ENCODE peak calls at places on chromosomes 6 and 20, in nine cellular contexts. One of them, this sample, is unnamed.

GRCh38 chr6:157064502-157064901 is 258.8 kb downstream of the TMEM242 start:
- DNase-seq in upper lobe of left lung: peak; percentile 10
- DNase-seq in lower lobe of right lung: no peak
- DNase-seq in heart right ventricle: no peak
- DNase-seq in adrenal gland: no peak
- DNase-seq in left ventricle myocardium inferior: no peak
- DNase-seq in uterus: no peak
- DNase-seq in epithelial cell of proximal tubule: no peak
- DNase-seq in fibroblast of lung: no peak
- DNase-seq in this sample: no peak

GRCh38 chr20:62938105-62938888 is at the start of gene GID8:
- DNase-seq in lower lobe of right lung: peak; percentile 71
- DNase-seq in left ventricle myocardium inferior: peak; percentile 56
- DNase-seq in adrenal gland: peak; percentile 63
- DNase-seq in heart right ventricle: peak; percentile 35
- DNase-seq in epithelial cell of proximal tubule: no peak
- DNase-seq in fibroblast of lung: peak; percentile 49
- DNase-seq in upper lobe of left lung: peak; percentile 85
- DNase-seq in uterus: no peak
- DNase-seq in this sample: peak; percentile 32

GRCh38 chr6:35594503-35595186 is 81.9 kb upstream of the TULP1 start:
- DNase-seq in adrenal gland: no peak
- DNase-seq in left ventricle myocardium inferior: no peak
- DNase-seq in upper lobe of left lung: no peak
- DNase-seq in heart right ventricle: no peak
- DNase-seq in uterus: no peak
- DNase-seq in lower lobe of right lung: no peak
- DNase-seq in fibroblast of lung: no peak
- DNase-seq in epithelial cell of proximal tubule: no peak
- DNase-seq in this sample: no peak

GRCh38 chr6:113352029-113352801 is 504.9 kb upstream of the MARCKS start:
- DNase-seq in heart right ventricle: no peak
- DNase-seq in uterus: no peak
- DNase-seq in upper lobe of left lung: no peak
- DNase-seq in left ventricle myocardium inferior: no peak
- DNase-seq in epithelial cell of proximal tubule: peak; percentile 42
- DNase-seq in lower lobe of right lung: no peak
- DNase-seq in fibroblast of lung: peak; percentile 94
- DNase-seq in adrenal gland: peak; percentile 15
- DNase-seq in this sample: peak; percentile 72

GRCh38 chr6:78089551-78089950 is 436.7 kb downstream of the MEI4 start:
- DNase-seq in epithelial cell of proximal tubule: no peak
- DNase-seq in fibroblast of lung: peak; percentile 29
- DNase-seq in left ventricle myocardium inferior: no peak
- DNase-seq in heart right ventricle: no peak
- DNase-seq in lower lobe of right lung: no peak
- DNase-seq in adrenal gland: no peak
- DNase-seq in upper lobe of left lung: no peak
- DNase-seq in uterus: no peak
- DNase-seq in this sample: no peak

GRCh38 chr6:26223677-26224546 is 136.7 kb downstream of the HFE start:
- DNase-seq in uterus: peak; percentile 56
- DNase-seq in fibroblast of lung: peak; percentile 98
- DNase-seq in heart right ventricle: peak; percentile 72
- DNase-seq in epithelial cell of proximal tubule: peak; percentile 97
- DNase-seq in upper lobe of left lung: no peak
- DNase-seq in adrenal gland: peak; percentile 84
- DNase-seq in left ventricle myocardium inferior: peak; percentile 50
- DNase-seq in lower lobe of right lung: peak; percentile 70
- DNase-seq in this sample: peak; percentile 84

GRCh38 chr6:89458720-89459119 is 25.8 kb downstream of the ANKRD6 start:
- DNase-seq in left ventricle myocardium inferior: no peak
- DNase-seq in adrenal gland: no peak
- DNase-seq in uterus: no peak
- DNase-seq in upper lobe of left lung: no peak
- DNase-seq in lower lobe of right lung: no peak
- DNase-seq in fibroblast of lung: no peak
- DNase-seq in heart right ventricle: no peak
- DNase-seq in epithelial cell of proximal tubule: no peak
- DNase-seq in this sample: no peak

GRCh38 chr6:29376003-29376402 is 912 bp upstream of the OR12D3 start:
- DNase-seq in upper lobe of left lung: no peak
- DNase-seq in adrenal gland: no peak
- DNase-seq in fibroblast of lung: no peak
- DNase-seq in heart right ventricle: no peak
- DNase-seq in left ventricle myocardium inferior: no peak
- DNase-seq in epithelial cell of proximal tubule: no peak
- DNase-seq in uterus: no peak
- DNase-seq in lower lobe of right lung: no peak
- DNase-seq in this sample: peak; percentile 1

GRCh38 chr6:95266537-95267258 is 310.6 kb upstream of the MANEA start:
- DNase-seq in heart right ventricle: no peak
- DNase-seq in upper lobe of left lung: no peak
- DNase-seq in left ventricle myocardium inferior: no peak
- DNase-seq in adrenal gland: no peak
- DNase-seq in fibroblast of lung: peak; percentile 11
- DNase-seq in epithelial cell of proximal tubule: no peak
- DNase-seq in uterus: no peak
- DNase-seq in lower lobe of right lung: no peak
- DNase-seq in this sample: peak; percentile 4

GRCh38 chr6:501891-502601 is 110.5 kb downstream of the IRF4 start:
- DNase-seq in upper lobe of left lung: peak; percentile 72
- DNase-seq in fibroblast of lung: no peak
- DNase-seq in adrenal gland: no peak
- DNase-seq in lower lobe of right lung: no peak
- DNase-seq in epithelial cell of proximal tubule: no peak
- DNase-seq in left ventricle myocardium inferior: no peak
- DNase-seq in uterus: no peak
- DNase-seq in heart right ventricle: no peak
- DNase-seq in this sample: peak; percentile 4

GRCh38 chr20:51034461-51034860 is 11.6 kb upstream of the KCNG1 start:
- DNase-seq in epithelial cell of proximal tubule: no peak
- DNase-seq in lower lobe of right lung: no peak
- DNase-seq in adrenal gland: no peak
- DNase-seq in fibroblast of lung: no peak
- DNase-seq in uterus: no peak
- DNase-seq in heart right ventricle: no peak
- DNase-seq in left ventricle myocardium inferior: no peak
- DNase-seq in upper lobe of left lung: no peak
- DNase-seq in this sample: peak; percentile 43

GRCh38 chr6:112457891-112458290 is 110.8 kb downstream of the RFPL4B start:
- DNase-seq in upper lobe of left lung: no peak
- DNase-seq in epithelial cell of proximal tubule: no peak
- DNase-seq in uterus: no peak
- DNase-seq in adrenal gland: no peak
- DNase-seq in lower lobe of right lung: no peak
- DNase-seq in left ventricle myocardium inferior: no peak
- DNase-seq in heart right ventricle: no peak
- DNase-seq in fibroblast of lung: peak; percentile 17
- DNase-seq in this sample: no peak

GRCh38 chr6:163170294-163170883 is 244.1 kb upstream of the QKI start:
- DNase-seq in left ventricle myocardium inferior: no peak
- DNase-seq in lower lobe of right lung: no peak
- DNase-seq in heart right ventricle: no peak
- DNase-seq in upper lobe of left lung: no peak
- DNase-seq in adrenal gland: no peak
- DNase-seq in fibroblast of lung: no peak
- DNase-seq in uterus: no peak
- DNase-seq in epithelial cell of proximal tubule: no peak
- DNase-seq in this sample: no peak

GRCh38 chr20:4916991-4917881 is 84.1 kb downstream of the SLC23A2 start:
- DNase-seq in lower lobe of right lung: peak; percentile 56
- DNase-seq in fibroblast of lung: peak; percentile 72
- DNase-seq in epithelial cell of proximal tubule: no peak
- DNase-seq in uterus: no peak
- DNase-seq in left ventricle myocardium inferior: no peak
- DNase-seq in adrenal gland: peak; percentile 62
- DNase-seq in heart right ventricle: no peak
- DNase-seq in upper lobe of left lung: no peak
- DNase-seq in this sample: no peak

GRCh38 chr6:100553243-100553642 is 88.5 kb upstream of the SIM1 start:
- DNase-seq in fibroblast of lung: no peak
- DNase-seq in upper lobe of left lung: no peak
- DNase-seq in lower lobe of right lung: no peak
- DNase-seq in uterus: no peak
- DNase-seq in adrenal gland: no peak
- DNase-seq in epithelial cell of proximal tubule: no peak
- DNase-seq in heart right ventricle: no peak
- DNase-seq in left ventricle myocardium inferior: no peak
- DNase-seq in this sample: no peak

GRCh38 chr6:148329568-148330299 is 12.9 kb upstream of the SASH1 start:
- DNase-seq in left ventricle myocardium inferior: no peak
- DNase-seq in upper lobe of left lung: no peak
- DNase-seq in uterus: no peak
- DNase-seq in epithelial cell of proximal tubule: peak; percentile 45
- DNase-seq in lower lobe of right lung: no peak
- DNase-seq in heart right ventricle: no peak
- DNase-seq in fibroblast of lung: peak; percentile 97
- DNase-seq in adrenal gland: no peak
- DNase-seq in this sample: peak; percentile 95

GRCh38 chr6:164085552-164086325 is 671.2 kb downstream of the QKI start:
- DNase-seq in heart right ventricle: peak; percentile 85
- DNase-seq in left ventricle myocardium inferior: peak; percentile 87
- DNase-seq in lower lobe of right lung: no peak
- DNase-seq in fibroblast of lung: peak; percentile 98
- DNase-seq in upper lobe of left lung: peak; percentile 59
- DNase-seq in epithelial cell of proximal tubule: no peak
- DNase-seq in uterus: peak; percentile 32
- DNase-seq in adrenal gland: no peak
- DNase-seq in this sample: peak; percentile 82

GRCh38 chr6:84691978-84692623 is 72.3 kb downstream of the TBX18 start:
- DNase-seq in adrenal gland: no peak
- DNase-seq in lower lobe of right lung: no peak
- DNase-seq in upper lobe of left lung: no peak
- DNase-seq in heart right ventricle: no peak
- DNase-seq in left ventricle myocardium inferior: no peak
- DNase-seq in fibroblast of lung: no peak
- DNase-seq in uterus: no peak
- DNase-seq in epithelial cell of proximal tubule: no peak
- DNase-seq in this sample: no peak

DNA sequence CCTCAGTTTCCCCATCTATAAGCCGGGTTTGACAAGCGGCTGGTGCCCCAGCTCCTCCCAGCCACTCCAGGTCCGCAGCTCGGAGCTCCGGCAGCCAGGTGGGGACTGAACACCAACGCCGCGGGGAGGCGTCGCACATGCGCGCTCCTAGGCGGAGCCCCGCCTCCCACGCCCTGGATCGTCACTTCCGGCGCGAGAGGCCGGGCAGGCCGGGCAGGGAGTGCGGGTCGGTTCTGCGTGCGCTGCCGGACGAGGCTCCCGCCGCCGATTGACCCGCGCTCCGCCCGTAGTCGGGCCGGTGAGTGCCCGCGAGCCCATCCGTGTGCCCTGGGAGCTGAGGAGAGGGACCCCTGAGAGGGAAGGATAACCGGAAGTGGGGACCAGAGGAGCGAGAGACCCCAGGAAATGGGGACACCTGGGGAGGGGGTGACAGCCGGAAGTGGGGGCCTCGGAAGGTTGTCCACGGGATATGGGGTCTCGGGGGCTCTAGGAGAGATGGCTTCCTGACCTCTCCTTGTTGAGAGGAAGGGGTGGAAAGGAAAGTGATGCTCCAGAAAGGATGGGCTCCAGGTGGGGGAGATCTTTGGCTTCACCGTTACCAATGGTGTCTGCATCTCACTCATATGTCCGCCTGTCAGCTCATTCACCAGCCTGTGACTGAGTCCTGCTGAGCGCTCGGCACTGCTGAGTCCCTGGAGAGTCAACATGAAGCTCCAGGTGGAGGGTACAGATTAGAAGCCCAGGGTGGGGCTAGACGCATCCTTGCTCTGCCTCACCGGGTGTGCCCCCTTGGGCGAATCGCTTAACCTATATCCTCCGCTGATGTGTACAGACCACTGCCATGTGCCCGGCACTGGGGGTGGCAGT is at the start of gene TTPAL:
- DNase-seq in heart right ventricle: peak; percentile 85
- DNase-seq in epithelial cell of proximal tubule: no peak
- DNase-seq in left ventricle myocardium inferior: peak; percentile 88
- DNase-seq in lower lobe of right lung: peak; percentile 94
- DNase-seq in uterus: peak; percentile 91
- DNase-seq in upper lobe of left lung: peak; percentile 98
- DNase-seq in fibroblast of lung: peak; percentile 80
- DNase-seq in adrenal gland: peak; percentile 88
- DNase-seq in this sample: peak; percentile 84
- TF ChIP-seq CTCF in heart right ventricle: peak; percentile 42
- TF ChIP-seq CTCF in epithelial cell of proximal tubule: peak; percentile 42
- TF ChIP-seq CTCF in left ventricle myocardium inferior: peak; percentile 55
- TF ChIP-seq CTCF in lower lobe of right lung: peak; percentile 39
- TF ChIP-seq CTCF in uterus: peak; percentile 62
- TF ChIP-seq CTCF in upper lobe of left lung: no peak
- TF ChIP-seq CTCF in fibroblast of lung: no peak
- TF ChIP-seq CTCF in adrenal gland: no peak
- TF ChIP-seq CTCF in this sample: peak; percentile 21

GRCh38 chr6:45741437-45742166 is 274.1 kb downstream of the CLIC5 start:
- DNase-seq in left ventricle myocardium inferior: no peak
- DNase-seq in lower lobe of right lung: no peak
- DNase-seq in heart right ventricle: no peak
- DNase-seq in epithelial cell of proximal tubule: no peak
- DNase-seq in uterus: no peak
- DNase-seq in adrenal gland: no peak
- DNase-seq in upper lobe of left lung: peak; percentile 8
- DNase-seq in fibroblast of lung: peak; percentile 36
- DNase-seq in this sample: peak; percentile 77
- H3K4me3 ChIP-seq in left ventricle myocardium inferior: no peak overlapping the region
- H3K4me3 ChIP-seq in lower lobe of right lung: no peak overlapping the region
- H3K4me3 ChIP-seq in heart right ventricle: no peak overlapping the region
- H3K4me3 ChIP-seq in epithelial cell of proximal tubule: no peak overlapping the region
- H3K4me3 ChIP-seq in uterus: no peak overlapping the region
- H3K4me3 ChIP-seq in adrenal gland: no peak overlapping the region
- H3K4me3 ChIP-seq in upper lobe of left lung: no peak overlapping the region
- H3K4me3 ChIP-seq in fibroblast of lung: no peak overlapping the region
- H3K4me3 ChIP-seq in this sample: no peak overlapping the region

DNA sequence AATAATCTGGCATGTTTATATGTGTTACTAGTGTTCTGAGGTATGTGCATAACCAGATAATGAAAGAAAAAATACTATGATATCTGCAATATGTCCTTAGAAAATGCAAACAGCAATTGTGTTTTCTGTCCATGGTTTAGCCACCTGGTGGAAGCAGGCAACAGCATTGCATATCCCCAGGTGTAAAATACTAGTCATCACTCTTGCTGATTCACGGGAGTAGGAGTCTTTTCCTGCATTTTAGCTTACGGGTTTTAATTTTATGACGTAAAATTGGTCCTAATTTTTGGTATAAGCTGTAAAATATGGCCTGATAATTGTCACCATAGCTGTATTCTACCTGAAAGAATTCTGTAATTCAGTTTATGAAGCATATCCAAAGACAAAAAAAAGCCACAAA is 2.5 kb downstream of the RNF182 start:
- DNase-seq in epithelial cell of proximal tubule: no peak
- DNase-seq in fibroblast of lung: no peak
- DNase-seq in lower lobe of right lung: no peak
- DNase-seq in heart right ventricle: no peak
- DNase-seq in adrenal gland: no peak
- DNase-seq in left ventricle myocardium inferior: no peak
- DNase-seq in uterus: no peak
- DNase-seq in upper lobe of left lung: no peak
- DNase-seq in this sample: no peak
- TF ChIP-seq CTCF in epithelial cell of proximal tubule: peak; percentile 42
- TF ChIP-seq CTCF in fibroblast of lung: no peak
- TF ChIP-seq CTCF in lower lobe of right lung: no peak
- TF ChIP-seq CTCF in heart right ventricle: no peak
- TF ChIP-seq CTCF in adrenal gland: no peak
- TF ChIP-seq CTCF in left ventricle myocardium inferior: no peak
- TF ChIP-seq CTCF in uterus: no peak
- TF ChIP-seq CTCF in upper lobe of left lung: no peak
- TF ChIP-seq CTCF in this sample: no peak

GRCh38 chr20:46619445-46619844 is 31.8 kb downstream of the SLC13A3 start:
- DNase-seq in upper lobe of left lung: no peak
- DNase-seq in adrenal gland: no peak
- DNase-seq in fibroblast of lung: no peak
- DNase-seq in uterus: no peak
- DNase-seq in left ventricle myocardium inferior: no peak
- DNase-seq in heart right ventricle: no peak
- DNase-seq in lower lobe of right lung: no peak
- DNase-seq in epithelial cell of proximal tubule: no peak
- DNase-seq in this sample: peak; percentile 7
- H3K4me3 ChIP-seq in upper lobe of left lung: no peak overlapping the region
- H3K4me3 ChIP-seq in adrenal gland: no peak overlapping the region
- H3K4me3 ChIP-seq in fibroblast of lung: no peak overlapping the region
- H3K4me3 ChIP-seq in uterus: no peak overlapping the region
- H3K4me3 ChIP-seq in left ventricle myocardium inferior: no peak overlapping the region
- H3K4me3 ChIP-seq in heart right ventricle: no peak overlapping the region
- H3K4me3 ChIP-seq in lower lobe of right lung: no peak overlapping the region
- H3K4me3 ChIP-seq in epithelial cell of proximal tubule: no peak overlapping the region
- H3K4me3 ChIP-seq in this sample: no peak overlapping the region

This sample was measured in fibroblast of mammary gland.